ENCODE peak calls at places on chromosomes 2 and 18, in nine cellular contexts. V, P, I, E, U, Q, J, D and A are unnamed samples.
A peak's percentile ranks its signal among the peaks of the same experiment; 100 is the strongest.

GRCh38 chr18:55220523-55220922 is 261.3 kb upstream of the CCDC68 start:
- DNase-seq in E (no peak), J (no peak), I (peak; percentile 37), P (no peak), U (no peak), Q (no peak), D (no peak), V (no peak), A (no peak)

GRCh38 chr2:216499641-216500218 is 1.1 kb downstream of the RPL37A start:
- DNase-seq in P (no peak), Q (no peak), E (no peak), I (peak; percentile 25), U (peak; percentile 26), V (no peak), J (no peak), D (no peak), A (no peak)

GRCh38 chr2:147441140-147441539 is 403.7 kb upstream of the ACVR2A start:
- DNase-seq in Q (no peak), P (no peak), I (no peak), D (no peak), E (no peak), U (no peak), V (no peak), J (no peak), A (peak; percentile 19)

GRCh38 chr18:55647331-55647730 is 59.3 kb upstream of the TCF4 start:
- DNase-seq in J (no peak), P (no peak), Q (no peak), E (no peak), D (no peak), I (peak; percentile 59), V (no peak), U (no peak), A (no peak)

GRCh38 chr2:44974064-44974715 is 32.7 kb downstream of the SIX3 start:
- DNase-seq in P (peak; percentile 77), J (peak; percentile 73), D (peak; percentile 77), V (peak; percentile 98), U (peak; percentile 93), E (peak; percentile 22), Q (peak; percentile 90), I (peak; percentile 32), A (peak; percentile 58)

GRCh38 chr2:30181176-30181575 is 34.4 kb downstream of the YPEL5 start:
- DNase-seq in V (no peak), E (no peak), Q (no peak), I (no peak), D (no peak), J (no peak), U (no peak), P (no peak), A (no peak)

GRCh38 chr2:79832540-79833234 is 319.8 kb downstream of the CTNNA2 start:
- DNase-seq in E (no peak), P (peak; percentile 4), D (no peak), U (peak; percentile 39), I (peak; percentile 53), J (no peak), Q (no peak), V (peak; percentile 80), A (no peak)

GRCh38 chr2:28544405-28544914 is 48.6 kb downstream of the PLB1 start:
- DNase-seq in P (no peak), I (no peak), V (no peak), U (peak; percentile 90), Q (no peak), E (no peak), D (peak; percentile 63), J (no peak), A (peak; percentile 75)

GRCh38 chr2:178066324-178066723 is 6.3 kb downstream of the PDE11A start:
- DNase-seq in P (no peak), V (no peak), D (no peak), J (no peak), Q (no peak), I (no peak), U (no peak), E (no peak), A (no peak)

GRCh38 chr2:203763425-203764272 is 57.2 kb downstream of the CD28 start:
- DNase-seq in U (no peak), J (no peak), V (no peak), D (no peak), I (no peak), E (no peak), P (no peak), Q (no peak), A (no peak)

GRCh38 chr2:20596973-20597867 is 53.7 kb downstream of the HS1BP3 start:
- DNase-seq in I (no peak), E (peak; percentile 94), J (no peak), P (no peak), D (no peak), U (no peak), V (no peak), Q (no peak), A (peak; percentile 64)

GRCh38 chr2:29272311-29272710 is 157.1 kb downstream of the CLIP4 start:
- DNase-seq in J (no peak), D (no peak), U (no peak), E (no peak), V (no peak), Q (no peak), P (no peak), I (no peak), A (no peak)

GRCh38 chr2:210502997-210503621 is 26.6 kb upstream of the LANCL1 start:
- DNase-seq in P (peak; percentile 64), J (peak; percentile 13), U (peak; percentile 57), I (peak; percentile 33), Q (peak; percentile 72), D (no peak), V (peak; percentile 77), E (peak; percentile 48), A (peak; percentile 71)

GRCh38 chr18:11004294-11004693 is 145.1 kb downstream of the PIEZO2 start:
- DNase-seq in I (peak; percentile 2), P (no peak), U (no peak), V (no peak), D (no peak), J (no peak), E (peak; percentile 72), Q (no peak), A (peak; percentile 15)

GRCh38 chr18:8375269-8375668 is 234.0 kb upstream of the RAB12 start:
- DNase-seq in U (no peak), I (no peak), D (no peak), V (no peak), P (no peak), E (no peak), Q (peak; percentile 17), J (no peak), A (no peak)

GRCh38 chr2:24580561-24580960 is 89.5 kb downstream of the NCOA1 start:
- DNase-seq in V (no peak), D (no peak), Q (no peak), J (no peak), U (no peak), E (no peak), P (no peak), I (no peak), A (no peak)
- H3K4me1 ChIP-seq in V (peaks cover 25% of the 10 kb centered on the region), D (no peaks in the 10 kb centered on the region), Q (no peaks in the 10 kb centered on the region), J (no peaks in the 10 kb centered on the region), U (peaks cover 44% of the 10 kb centered on the region), E (no peaks in the 10 kb centered on the region), P (no peaks in the 10 kb centered on the region), I (no peaks in the 10 kb centered on the region), A (no peaks in the 10 kb centered on the region)

GRCh38 chr2:174611006-174611405 is 13.4 kb upstream of the WIPF1 start:
- DNase-seq in D (no peak), P (no peak), I (no peak), J (no peak), Q (no peak), E (no peak), V (no peak), U (no peak), A (no peak)
- H3K4me2 ChIP-seq in D (no peak overlapping the region), P (no peak overlapping the region), I (no peak overlapping the region), J (no peak overlapping the region), Q (no peak overlapping the region), E (no peak overlapping the region), V (no peak overlapping the region), U (no peak overlapping the region), A (no peak overlapping the region)

GRCh38 chr2:98478088-98478551 is 33.5 kb downstream of the INPP4A start:
- DNase-seq in Q (no peak), V (no peak), E (no peak), U (no peak), I (no peak), P (no peak), D (no peak), J (no peak), A (no peak)

GRCh38 chr2:98480598-98480997 is 35.9 kb downstream of the INPP4A start:
- DNase-seq in E (no peak), U (no peak), J (no peak), V (no peak), Q (no peak), I (no peak), P (no peak), D (no peak), A (no peak)

GRCh38 chr2:98477506-98477905 is 32.8 kb downstream of the INPP4A start:
- DNase-seq in E (no peak), D (no peak), V (no peak), I (no peak), J (no peak), P (no peak), Q (no peak), U (no peak), A (no peak)

GRCh38 chr2:98479959-98480524 is 35.4 kb downstream of the INPP4A start:
- DNase-seq in D (peak; percentile 97), Q (peak; percentile 99), E (peak; percentile 42), I (peak; percentile 70), V (peak; percentile 30), P (no peak), U (no peak), J (no peak), A (peak; percentile 69)

GRCh38 chr2:98478861-98479770 is 34.5 kb downstream of the INPP4A start:
- DNase-seq in J (no peak), E (no peak), P (no peak), Q (no peak), V (no peak), U (no peak), D (no peak), I (no peak), A (no peak)
- H3K4me1 ChIP-seq in J (no peaks in the 10 kb centered on the region), E (peaks cover 17% of the 10 kb centered on the region), P (peaks cover 30% of the 10 kb centered on the region), Q (peaks cover 67% of the 10 kb centered on the region), V (peaks cover 25% of the 10 kb centered on the region), U (peaks cover 8% of the 10 kb centered on the region), D (peaks cover 60% of the 10 kb centered on the region), I (peaks cover 6% of the 10 kb centered on the region), A (peaks cover 6% of the 10 kb centered on the region)

GRCh38 chr2:207839575-207839974 is 69.9 kb upstream of the FZD5 start:
- DNase-seq in V (no peak), J (no peak), Q (no peak), I (no peak), P (no peak), U (no peak), D (no peak), E (no peak), A (no peak)

GRCh38 chr2:207833265-207833751 is 63.6 kb upstream of the FZD5 start:
- DNase-seq in P (no peak), U (no peak), Q (peak; percentile 48), J (no peak), D (no peak), E (peak; percentile 16), V (no peak), I (no peak), A (no peak)

GRCh38 chr2:207831569-207832248 is 62.0 kb upstream of the FZD5 start:
- DNase-seq in I (no peak), P (no peak), Q (no peak), D (no peak), E (no peak), J (no peak), U (no peak), V (no peak), A (no peak)

GRCh38 chr2:207836526-207837133 is 66.9 kb upstream of the FZD5 start:
- DNase-seq in I (peak; percentile 38), J (no peak), E (no peak), Q (no peak), V (peak; percentile 49), D (no peak), U (peak; percentile 49), P (no peak), A (no peak)

GRCh38 chr2:207835805-207836204 is 66.1 kb upstream of the FZD5 start:
- DNase-seq in I (no peak), E (no peak), P (no peak), D (no peak), U (no peak), Q (no peak), J (no peak), V (no peak), A (no peak)
- H3K4me2 ChIP-seq in I (no peak overlapping the region), E (no peak overlapping the region), P (no peak overlapping the region), D (no peak overlapping the region), U (no peak overlapping the region), Q (no peak overlapping the region), J (no peak overlapping the region), V (no peak overlapping the region), A (no peak overlapping the region)